ENCODE peak calls at places on chromosomes 13 and 19, in nine cellular contexts. W is mesothelial cell of epicardium; D is iris pigment epithelial cell; L is neural crest cell; C is stimulated activated CD4-positive, alpha-beta T cell treated with anti-CD3 and anti-CD28 coated beads, Interleukin-15, amount 100 ng/mL, for 24 hours; R is activated T-helper 1 cell treated with Interleukin-2 at 50 U/mL for 16 hours; E is stromal cell of bone marrow; Z is glutamatergic neuron; G is breast epithelium. T is an unnamed sample.

GRCh38 chr13:27321619-27322385 is 51.2 kb downstream of the RASL11A start:
- DNase-seq in W (no peak), D (no peak), L (no peak), C (peak; percentile 5), R (no peak), E (no peak), Z (no peak), G (no peak), T (no peak)

GRCh38 chr19:15629003-15629880 is 11.5 kb upstream of the CYP4F3 start:
- DNase-seq in W (no peak), D (peak; percentile 50), L (peak; percentile 30), C (peak; percentile 89), R (peak; percentile 82), E (peak; percentile 17), Z (peak; percentile 80), G (peak; percentile 75), T (peak; percentile 6)

GRCh38 chr13:40469581-40470282 is 196.7 kb downstream of the FOXO1 start:
- DNase-seq in W (no peak), D (no peak), L (no peak), C (no peak), R (no peak), E (no peak), Z (no peak), G (no peak), T (no peak)

GRCh38 chr19:1651061-1651547 is 1.3 kb downstream of the TCF3 start:
- DNase-seq in W (peak; percentile 58), D (peak; percentile 47), L (peak; percentile 49), C (peak; percentile 72), R (peak; percentile 22), E (no peak), Z (peak; percentile 57), G (no peak), T (no peak)

GRCh38 chr13:78046349-78046748 is 127.7 kb upstream of the EDNRB start:
- DNase-seq in W (no peak), D (no peak), L (no peak), C (no peak), R (no peak), E (no peak), Z (no peak), G (no peak), T (peak; percentile 56)

GRCh38 chr19:39481229-39481545 is 549 bp downstream of the TIMM50 start:
- DNase-seq in W (no peak), D (no peak), L (no peak), C (no peak), R (no peak), E (no peak), Z (no peak), G (no peak), T (no peak)

GRCh38 chr13:114286808-114287207 is 5.4 kb downstream of the UPF3A start:
- DNase-seq in W (no peak), D (peak; percentile 43), L (no peak), C (no peak), R (no peak), E (peak; percentile 57), Z (no peak), G (no peak), T (no peak)

GRCh38 chr19:13018037-13018914 is 23.0 kb downstream of the NFIX start:
- DNase-seq in W (no peak), D (peak; percentile 31), L (no peak), C (no peak), R (no peak), E (no peak), Z (no peak), G (no peak), T (no peak)

GRCh38 chr13:31522431-31522830 is 216.9 kb upstream of the RXFP2 start:
- DNase-seq in W (no peak), D (no peak), L (no peak), C (no peak), R (no peak), E (no peak), Z (no peak), G (no peak), T (no peak)

GRCh38 chr13:99214232-99214631 is 13.6 kb downstream of the UBAC2 start:
- DNase-seq in W (no peak), D (no peak), L (no peak), C (peak; percentile 80), R (no peak), E (no peak), Z (no peak), G (no peak), T (no peak)

GRCh38 chr13:49527123-49527522 is 31.4 kb downstream of the PHF11 start:
- DNase-seq in W (no peak), D (no peak), L (no peak), C (no peak), R (no peak), E (no peak), Z (no peak), G (no peak), T (no peak)

GRCh38 chr13:41058229-41059070 is 2.9 kb upstream of the WBP4 start:
- DNase-seq in W (no peak), D (no peak), L (no peak), C (no peak), R (no peak), E (no peak), Z (no peak), G (no peak), T (no peak)

GRCh38 chr19:11382898-11383705 is 1.0 kb downstream of the EPOR start:
- DNase-seq in W (no peak), D (peak; percentile 10), L (peak; percentile 44), C (peak; percentile 56), R (peak; percentile 13), E (no peak), Z (peak; percentile 74), G (no peak), T (no peak)

GRCh38 chr19:39497850-39498261 is 891 bp upstream of the DLL3 start:
- DNase-seq in W (peak; percentile 56), D (peak; percentile 39), L (peak; percentile 56), C (peak; percentile 40), R (no peak), E (no peak), Z (peak; percentile 92), G (no peak), T (peak; percentile 93)

GRCh38 chr19:18364826-18365528 is 21.0 kb upstream of the GDF15 start:
- DNase-seq in W (peak; percentile 80), D (peak; percentile 100), L (no peak), C (no peak), R (no peak), E (peak; percentile 95), Z (no peak), G (peak; percentile 90), T (no peak)

GRCh38 chr19:53432088-53432661 is 391 bp downstream of the ZNF761 start:
- DNase-seq in W (peak; percentile 53), D (peak; percentile 7), L (peak; percentile 4), C (peak; percentile 36), R (no peak), E (peak; percentile 9), Z (peak; percentile 36), G (no peak), T (no peak)

GRCh38 chr13:23723463-23723862 is 153.3 kb downstream of the TNFRSF19 start:
- DNase-seq in W (no peak), D (no peak), L (no peak), C (no peak), R (no peak), E (peak; percentile 76), Z (no peak), G (no peak), T (no peak)

GRCh38 chr13:28684257-28684656 is 25.3 kb downstream of the POMP start:
- DNase-seq in W (no peak), D (peak; percentile 13), L (no peak), C (no peak), R (no peak), E (no peak), Z (peak; percentile 44), G (no peak), T (no peak)

GRCh38 chr13:31322025-31322424 is 122.2 kb downstream of the B3GLCT start:
- DNase-seq in W (no peak), D (peak; percentile 68), L (no peak), C (no peak), R (no peak), E (peak; percentile 64), Z (no peak), G (no peak), T (no peak)

GRCh38 chr19:8482696-8483095 is 19.7 kb downstream of the PRAM1 start:
- DNase-seq in W (no peak), D (no peak), L (no peak), C (no peak), R (no peak), E (no peak), Z (no peak), G (no peak), T (no peak)

GRCh38 chr19:56119585-56119978 is 1.5 kb downstream of the ZNF787 start:
- DNase-seq in W (no peak), D (peak; percentile 78), L (no peak), C (no peak), R (no peak), E (no peak), Z (no peak), G (no peak), T (no peak)

GRCh38 chr13:111323950-111324651 is 3.7 kb downstream of the TEX29 start:
- DNase-seq in W (no peak), D (no peak), L (no peak), C (peak; percentile 25), R (no peak), E (no peak), Z (no peak), G (no peak), T (no peak)

GRCh38 chr19:34482380-34483250 is 1.1 kb downstream of the WTIP start:
- DNase-seq in W (peak; percentile 70), D (peak; percentile 62), L (peak; percentile 45), C (peak; percentile 28), R (no peak), E (no peak), Z (peak; percentile 49), G (no peak), T (no peak)

GRCh38 chr13:113468461-113469147 is 15.3 kb upstream of the ADPRHL1 start:
- DNase-seq in W (no peak), D (no peak), L (peak; percentile 30), C (no peak), R (no peak), E (no peak), Z (peak; percentile 59), G (no peak), T (no peak)

GRCh38 chr13:113491418-113491883 is 940 bp upstream of the DCUN1D2 start:
- DNase-seq in W (peak; percentile 44), D (peak; percentile 41), L (peak; percentile 25), C (no peak), R (no peak), E (no peak), Z (peak; percentile 52), G (no peak), T (no peak)

GRCh38 chr19:48053856-48054255 is 10.0 kb upstream of the CABP5 start:
- DNase-seq in W (no peak), D (no peak), L (no peak), C (no peak), R (no peak), E (no peak), Z (no peak), G (no peak), T (no peak)

GRCh38 chr13:27251166-27252088 is at the start of gene RPL21:
- DNase-seq in W (peak; percentile 87), D (peak; percentile 98), L (peak; percentile 85), C (peak; percentile 94), R (peak; percentile 79), E (peak; percentile 96), Z (peak; percentile 90), G (peak; percentile 95), T (peak; percentile 94)

GRCh38 chr13:51838235-51838846 is 6.6 kb downstream of the TMEM272 start:
- DNase-seq in W (no peak), D (peak; percentile 74), L (no peak), C (no peak), R (no peak), E (peak; percentile 71), Z (no peak), G (no peak), T (no peak)

GRCh38 chr13:36850790-36851438 is 31.9 kb downstream of the RFXAP start:
- DNase-seq in W (no peak), D (no peak), L (no peak), C (peak; percentile 27), R (no peak), E (no peak), Z (peak; percentile 60), G (no peak), T (peak; percentile 24)

GRCh38 chr19:3563689-3564269 is 6.4 kb upstream of the MFSD12 start:
- DNase-seq in W (no peak), D (no peak), L (no peak), C (no peak), R (no peak), E (no peak), Z (no peak), G (no peak), T (no peak)

GRCh38 chr13:94419304-94419943 is 60.1 kb downstream of the DCT start:
- DNase-seq in W (no peak), D (peak; percentile 65), L (no peak), C (peak; percentile 58), R (no peak), E (peak; percentile 71), Z (no peak), G (no peak), T (no peak)